ENCODE peak calls at places on chromosome 15, in six cellular contexts. U is germinal center; B is activated T-helper 2 cell treated with anti-CD3 and anti-CD28 coated beads, Interferon-gamma antibody, Interleukin-2, Interleukin-4, amounts not matched to agents 10 μg/mL and 5 μg/mL and 100 μg/mL, durations not matched to agents 14 hours and 24 hours and 36 hours; J is transverse colon; C is nephron progenitor cell; W is activated naive CD4-positive, alpha-beta T cell. V is an unnamed sample.

GRCh38 chr15:23483821-23484299 is 36.8 kb upstream of the GOLGA6L2 start:
- DNase-seq in C (no peak), W (no peak), B (no peak), U (no peak), J (no peak), V (no peak)

GRCh38 chr15:48059786-48060185 is 61.0 kb upstream of the SLC24A5 start:
- DNase-seq in U (no peak), J (no peak), B (no peak), C (peak), W (no peak), V (no peak)

GRCh38 chr15:25065876-25066275 is 111.1 kb downstream of the SNRPN start:
- DNase-seq in C (no peak), U (no peak), J (no peak), B (no peak), W (no peak), V (no peak)

GRCh38 chr15:45087513-45087912 is 26.5 kb downstream of the DUOX2 start:
- DNase-seq in B (no peak), J (no peak), C (no peak), W (no peak), U (no peak), V (no peak)

GRCh38 chr15:26023231-26023630 is 160.1 kb upstream of the ATP10A start:
- DNase-seq in W (no peak), C (no peak), J (no peak), U (no peak), B (no peak), V (no peak)

GRCh38 chr15:70613259-70613658 is 150.1 kb downstream of the UACA start:
- DNase-seq in W (no peak), J (no peak), B (no peak), C (no peak), U (no peak), V (no peak)

GRCh38 chr15:76335129-76335850 is 1.3 kb upstream of the ISL2 start:
- DNase-seq in W (no peak), U (peak), B (no peak), J (no peak), C (peak), V (no peak)

GRCh38 chr15:70091649-70092461 is 5.9 kb downstream of the TLE3 start:
- DNase-seq in W (no peak), U (no peak), B (peak), J (peak), C (no peak), V (no peak)

GRCh38 chr15:91469627-91470567 is 369.8 kb downstream of the SV2B start:
- DNase-seq in U (no peak), B (peak), J (peak), C (no peak), W (no peak), V (no peak)

GRCh38 chr15:55003900-55004879 is 192.6 kb downstream of the RSL24D1 start:
- DNase-seq in J (no peak), W (no peak), U (no peak), C (no peak), B (no peak), V (no peak)

GRCh38 chr15:101255615-101256350 is 3.9 kb upstream of the CHSY1 start:
- DNase-seq in B (no peak), W (no peak), U (no peak), C (no peak), J (no peak), V (no peak)

GRCh38 chr15:71114887-71115566 is at the start of gene THSD4:
- DNase-seq in C (peak), U (peak), B (peak), J (peak), W (peak), V (no peak)

GRCh38 chr15:32919749-32920414 is 202.1 kb downstream of the GREM1 start:
- DNase-seq in C (no peak), U (no peak), B (no peak), J (no peak), W (no peak), V (peak)

GRCh38 chr15:60729850-60730458 is 251.0 kb upstream of the ICE2 start:
- DNase-seq in C (no peak), W (no peak), B (no peak), U (no peak), J (no peak), V (no peak)

GRCh38 chr15:78671626-78672211 is 30.7 kb upstream of the CHRNB4 start:
- DNase-seq in W (no peak), C (no peak), U (no peak), B (no peak), J (no peak), V (no peak)

GRCh38 chr15:40928351-40928974 is 677 bp upstream of the DLL4 start:
- DNase-seq in J (peak), B (no peak), W (no peak), C (no peak), U (no peak), V (no peak)

GRCh38 chr15:99454941-99455795 is 110.6 kb upstream of the MEF2A start:
- DNase-seq in C (no peak), U (no peak), B (no peak), J (peak), W (no peak), V (peak)

GRCh38 chr15:75650908-75651809 is 3.4 kb downstream of the SNX33 start:
- DNase-seq in J (peak), B (no peak), U (no peak), W (no peak), C (no peak), V (no peak)

GRCh38 chr15:73979636-73980035 is 12.5 kb downstream of the STOML1 start:
- DNase-seq in W (no peak), U (no peak), C (no peak), J (no peak), B (no peak), V (no peak)

GRCh38 chr15:89054873-89055272 is 33.4 kb upstream of the ABHD2 start:
- DNase-seq in B (no peak), U (no peak), C (no peak), J (no peak), W (no peak), V (no peak)

GRCh38 chr15:44066211-44066827 is 128.8 kb downstream of the FRMD5 start:
- DNase-seq in W (peak), B (peak), J (peak), C (peak), U (peak), V (no peak)

GRCh38 chr15:40878785-40879184 is 4.8 kb upstream of the RHOV start:
- DNase-seq in U (no peak), C (no peak), B (no peak), W (no peak), J (no peak), V (no peak)

GRCh38 chr15:25345943-25346342 is 92.9 kb downstream of the UBE3A start:
- DNase-seq in U (no peak), B (no peak), C (peak), W (no peak), J (no peak), V (peak)

GRCh38 chr15:68566377-68566954 is 12.3 kb upstream of the CORO2B start:
- DNase-seq in W (no peak), J (no peak), C (no peak), B (no peak), U (no peak), V (no peak)

GRCh38 chr15:85380860-85381535 is 595 bp downstream of the AKAP13 start:
- DNase-seq in U (peak), W (peak), B (peak), C (peak), J (peak), V (no peak)

GRCh38 chr15:54604963-54605362 is 591.8 kb downstream of the RSL24D1 start:
- DNase-seq in C (peak), W (no peak), J (no peak), B (no peak), U (no peak), V (no peak)

GRCh38 chr15:96160269-96160668 is 170.2 kb upstream of the NR2F2 start:
- DNase-seq in W (no peak), J (no peak), U (no peak), B (no peak), C (no peak), V (no peak)

GRCh38 chr15:40925863-40926658 is 3.1 kb upstream of the DLL4 start:
- DNase-seq in J (peak), U (no peak), W (no peak), B (no peak), C (peak), V (no peak)

GRCh38 chr15:69729167-69729748 is 276.6 kb downstream of the RPLP1 start:
- DNase-seq in B (peak), J (peak), C (peak), W (peak), U (peak), V (no peak)

GRCh38 chr15:27955087-27955486 is 144.0 kb downstream of the OCA2 start:
- DNase-seq in J (no peak), B (no peak), C (no peak), W (no peak), U (no peak), V (no peak)

GRCh38 chr15:75687486-75688277 is 25.0 kb downstream of the CSPG4 start:
- DNase-seq in W (no peak), U (no peak), B (no peak), C (no peak), J (no peak), V (no peak)

GRCh38 chr15:49645937-49646336 is 25.1 kb downstream of the DTWD1 start:
- DNase-seq in W (no peak), C (no peak), B (no peak), U (no peak), J (no peak), V (no peak)

GRCh38 chr15:90001683-90002427 is 731 bp downstream of the ZNF710 start:
- DNase-seq in B (peak), U (peak), W (peak), C (peak), J (peak), V (no peak)

GRCh38 chr15:96067677-96068076 is 262.8 kb upstream of the NR2F2 start:
- DNase-seq in W (no peak), B (no peak), U (no peak), J (no peak), C (no peak), V (no peak)

V was measured in GM04503.